ENCODE peak calls at places on chromosomes 13 and 19, in ten cellular contexts. N, I, B, K, D, O, X, C, G and P are unnamed samples.

GRCh38 chr19:42468273-42468796 is 25.6 kb upstream of the CXCL17 start:
- DNase-seq in B (peak), G (peak), I (no peak), C (no peak), X (no peak), O (no peak), D (peak), N (no peak), K (no peak), P (no peak)

GRCh38 chr19:14437578-14438140 is 4.6 kb downstream of the PKN1 start:
- DNase-seq in I (no peak), N (no peak), D (no peak), O (no peak), C (no peak), X (no peak), G (no peak), B (no peak), K (no peak), P (no peak)

GRCh38 chr13:41085961-41086360 is 24.7 kb downstream of the WBP4 start:
- DNase-seq in G (no peak), C (no peak), I (no peak), X (no peak), B (no peak), N (no peak), K (no peak), O (no peak), D (no peak), P (no peak)

GRCh38 chr19:27679399-27679798 is 1533.6 kb downstream of the UQCRFS1 start:
- DNase-seq in C (no peak), D (no peak), G (no peak), K (no peak), X (no peak), N (no peak), B (no peak), O (no peak), I (no peak), P (no peak)

GRCh38 chr19:56692496-56692895 is 20.9 kb upstream of the ZNF835 start:
- DNase-seq in C (no peak), N (no peak), D (no peak), G (peak), I (no peak), B (no peak), X (no peak), K (no peak), O (no peak), P (no peak)

GRCh38 chr19:8093740-8094139 is 41.2 kb downstream of the CCL25 start:
- DNase-seq in K (no peak), X (no peak), O (no peak), B (no peak), C (no peak), G (no peak), N (no peak), I (no peak), D (no peak), P (no peak)

GRCh38 chr13:107035778-107036177 is 467.8 kb upstream of the ARGLU1 start:
- DNase-seq in G (no peak), N (no peak), D (peak), C (no peak), I (no peak), X (no peak), K (no peak), B (no peak), O (no peak), P (no peak)

GRCh38 chr19:15173746-15174404 is 26.9 kb downstream of the NOTCH3 start:
- DNase-seq in B (peak), D (no peak), I (no peak), N (no peak), K (no peak), G (peak), O (no peak), X (no peak), C (no peak), P (no peak)

GRCh38 chr13:27001705-27002104 is 169.9 kb downstream of the USP12 start:
- DNase-seq in G (no peak), D (no peak), O (no peak), K (no peak), N (no peak), C (no peak), I (no peak), B (no peak), X (peak), P (no peak)